ENCODE peak calls at places on chromosomes 13 and 19, in six cellular contexts. One of them, this sample, is unnamed.

GRCh38 chr19:18408053-18408476 is 10.6 kb upstream of the LRRC25 start:
- DNase-seq in brain microvascular endothelial cell: no peak
- DNase-seq in heart right ventricle: peak
- DNase-seq in aorta: no peak
- DNase-seq in astrocyte of the spinal cord: no peak
- DNase-seq in fibroblast of the aortic adventitia: no peak
- DNase-seq in this sample: no peak

GRCh38 chr13:98173431-98173921 is 3.6 kb downstream of the RNF113B start:
- DNase-seq in heart right ventricle: no peak
- DNase-seq in aorta: no peak
- DNase-seq in fibroblast of the aortic adventitia: peak
- DNase-seq in brain microvascular endothelial cell: peak
- DNase-seq in astrocyte of the spinal cord: peak
- DNase-seq in this sample: peak

GRCh38 chr13:30299746-30300145 is 7.6 kb downstream of the KATNAL1 start:
- DNase-seq in fibroblast of the aortic adventitia: peak
- DNase-seq in aorta: no peak
- DNase-seq in heart right ventricle: no peak
- DNase-seq in brain microvascular endothelial cell: no peak
- DNase-seq in astrocyte of the spinal cord: peak
- DNase-seq in this sample: no peak

GRCh38 chr13:39016087-39016486 is 21.8 kb downstream of the PROSER1 start:
- DNase-seq in fibroblast of the aortic adventitia: no peak
- DNase-seq in astrocyte of the spinal cord: no peak
- DNase-seq in aorta: no peak
- DNase-seq in brain microvascular endothelial cell: no peak
- DNase-seq in heart right ventricle: no peak
- DNase-seq in this sample: no peak

GRCh38 chr13:30752201-30752797 is 17.0 kb downstream of the ALOX5AP start:
- DNase-seq in fibroblast of the aortic adventitia: peak
- DNase-seq in brain microvascular endothelial cell: peak
- DNase-seq in heart right ventricle: peak
- DNase-seq in aorta: peak
- DNase-seq in astrocyte of the spinal cord: peak
- DNase-seq in this sample: peak

GRCh38 chr19:53621885-53622710 is 9.7 kb upstream of the DPRX start:
- DNase-seq in aorta: no peak
- DNase-seq in fibroblast of the aortic adventitia: no peak
- DNase-seq in heart right ventricle: no peak
- DNase-seq in astrocyte of the spinal cord: no peak
- DNase-seq in brain microvascular endothelial cell: no peak
- DNase-seq in this sample: peak

GRCh38 chr13:46817838-46818476 is 21.0 kb upstream of the ESD start:
- DNase-seq in aorta: no peak
- DNase-seq in fibroblast of the aortic adventitia: no peak
- DNase-seq in astrocyte of the spinal cord: no peak
- DNase-seq in heart right ventricle: no peak
- DNase-seq in brain microvascular endothelial cell: no peak
- DNase-seq in this sample: no peak

GRCh38 chr19:29172302-29172701 is 40.6 kb downstream of the UQCRFS1 start:
- DNase-seq in fibroblast of the aortic adventitia: no peak
- DNase-seq in brain microvascular endothelial cell: no peak
- DNase-seq in astrocyte of the spinal cord: no peak
- DNase-seq in aorta: no peak
- DNase-seq in heart right ventricle: no peak
- DNase-seq in this sample: no peak

DNA sequence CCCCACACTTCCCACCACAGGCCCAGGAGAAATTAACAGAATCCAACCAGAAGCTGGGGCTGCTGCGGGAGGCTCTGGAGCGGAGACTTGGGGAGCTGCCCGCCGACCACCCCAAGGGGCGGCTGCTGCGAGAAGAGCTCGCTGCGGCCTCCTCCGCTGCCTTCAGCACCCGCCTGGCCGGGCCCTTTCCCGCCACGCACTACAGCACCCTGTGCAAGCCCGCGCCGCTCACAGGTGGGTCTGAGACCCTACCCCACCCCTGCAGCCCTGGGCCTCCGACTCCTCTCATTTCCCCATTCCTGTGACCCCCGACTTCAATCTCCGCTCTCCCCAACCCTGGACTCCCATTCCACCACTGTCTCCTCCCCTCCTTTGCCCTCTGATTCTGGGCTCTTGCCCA is 17.8 kb downstream of the PKN1 start:
- DNase-seq in brain microvascular endothelial cell: no peak
- DNase-seq in astrocyte of the spinal cord: no peak
- DNase-seq in aorta: no peak
- DNase-seq in heart right ventricle: no peak
- DNase-seq in fibroblast of the aortic adventitia: no peak
- DNase-seq in this sample: no peak
- H3K4me3 ChIP-seq in brain microvascular endothelial cell: no peak
- H3K4me3 ChIP-seq in astrocyte of the spinal cord: no peak
- H3K4me3 ChIP-seq in aorta: no peak
- H3K4me3 ChIP-seq in heart right ventricle: no peak
- H3K4me3 ChIP-seq in fibroblast of the aortic adventitia: no peak
- H3K4me3 ChIP-seq in this sample: no peak

GRCh38 chr13:91349992-91350911 is 2.8 kb downstream of the MIR17HG start:
- DNase-seq in brain microvascular endothelial cell: no peak
- DNase-seq in aorta: no peak
- DNase-seq in astrocyte of the spinal cord: no peak
- DNase-seq in heart right ventricle: no peak
- DNase-seq in fibroblast of the aortic adventitia: no peak
- DNase-seq in this sample: no peak
- H3K4me3 ChIP-seq in brain microvascular endothelial cell: peak
- H3K4me3 ChIP-seq in aorta: no peak
- H3K4me3 ChIP-seq in astrocyte of the spinal cord: peak
- H3K4me3 ChIP-seq in heart right ventricle: no peak
- H3K4me3 ChIP-seq in fibroblast of the aortic adventitia: peak
- H3K4me3 ChIP-seq in this sample: peak

DNA sequence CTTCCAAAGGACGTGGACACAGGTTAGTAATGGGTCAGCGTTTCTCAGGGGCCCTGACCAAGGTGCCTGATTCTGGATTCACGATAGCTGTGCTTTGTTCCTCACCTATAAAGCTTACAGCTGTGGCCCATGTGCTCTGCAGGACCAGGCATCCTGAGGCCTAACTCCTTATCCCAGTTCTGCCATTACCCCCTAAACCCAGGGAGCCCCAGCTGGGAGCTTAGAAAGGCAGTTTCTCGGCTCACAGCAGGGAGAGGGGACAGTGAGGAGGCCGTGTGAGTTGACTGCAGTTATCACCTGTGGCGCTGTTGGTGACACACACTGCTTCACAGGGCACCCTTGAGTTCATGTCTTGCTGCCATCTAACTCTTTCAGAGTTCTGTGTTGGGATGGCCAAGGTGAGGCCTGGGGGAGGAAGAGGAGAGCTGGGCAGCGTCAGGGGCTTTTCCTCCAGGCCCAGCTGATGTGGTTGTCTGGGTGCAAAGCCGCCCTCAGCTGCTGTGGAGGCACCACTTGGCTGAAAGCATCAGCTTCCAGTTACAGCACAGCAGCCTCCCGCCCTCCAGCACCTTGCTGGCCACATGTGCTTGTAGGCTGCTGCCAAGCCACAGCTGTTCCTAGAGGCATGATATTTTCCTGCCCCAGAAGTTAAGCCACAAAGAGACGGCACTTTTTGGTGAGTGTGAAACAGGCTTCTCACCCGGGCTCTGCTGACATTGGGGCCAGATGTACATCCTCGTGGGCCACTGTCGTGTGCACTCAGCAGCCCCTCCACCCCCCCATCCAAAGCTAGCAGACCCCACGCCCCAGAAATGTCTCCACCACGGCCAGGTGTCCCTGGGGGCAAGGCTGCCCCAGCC is 99.6 kb upstream of the MCF2L start:
- DNase-seq in brain microvascular endothelial cell: no peak
- DNase-seq in fibroblast of the aortic adventitia: no peak
- DNase-seq in aorta: no peak
- DNase-seq in astrocyte of the spinal cord: no peak
- DNase-seq in heart right ventricle: no peak
- DNase-seq in this sample: no peak
- H3K4me3 ChIP-seq in brain microvascular endothelial cell: no peak
- H3K4me3 ChIP-seq in fibroblast of the aortic adventitia: no peak
- H3K4me3 ChIP-seq in aorta: no peak
- H3K4me3 ChIP-seq in astrocyte of the spinal cord: no peak
- H3K4me3 ChIP-seq in heart right ventricle: no peak
- H3K4me3 ChIP-seq in this sample: no peak

DNA sequence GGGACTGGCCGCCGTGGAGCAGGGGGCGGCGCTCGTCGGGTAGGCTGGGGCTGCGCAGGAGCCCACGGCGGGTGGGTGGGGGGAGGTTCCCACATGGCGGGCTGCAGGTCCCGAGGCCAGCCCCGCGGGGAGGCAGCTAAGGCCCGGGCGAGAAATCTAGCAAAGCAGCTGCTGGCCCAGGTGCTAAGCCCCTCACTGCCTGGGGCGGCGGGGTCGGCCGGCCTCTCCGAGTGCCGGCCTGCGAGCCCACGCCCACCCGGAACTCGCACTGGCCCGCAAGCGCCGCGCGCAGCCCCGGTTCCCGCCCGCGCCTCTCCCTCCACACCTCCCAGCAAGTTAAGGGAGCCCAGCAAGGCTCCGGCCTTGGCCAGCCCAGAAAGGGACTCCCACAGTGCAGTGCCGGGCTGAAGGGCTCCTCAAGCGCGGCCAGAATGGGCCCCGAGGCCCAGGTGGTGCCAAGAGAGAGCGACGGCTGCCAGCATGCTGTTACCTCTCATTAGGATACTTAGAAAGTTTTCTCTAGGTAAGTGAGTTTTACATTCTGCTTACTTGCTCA is 1463.5 kb upstream of the MIR17HG start:
- DNase-seq in fibroblast of the aortic adventitia: no peak
- DNase-seq in aorta: no peak
- DNase-seq in heart right ventricle: peak
- DNase-seq in brain microvascular endothelial cell: no peak
- DNase-seq in astrocyte of the spinal cord: no peak
- DNase-seq in this sample: no peak
- H3K4me3 ChIP-seq in fibroblast of the aortic adventitia: no peak
- H3K4me3 ChIP-seq in aorta: no peak
- H3K4me3 ChIP-seq in heart right ventricle: no peak
- H3K4me3 ChIP-seq in brain microvascular endothelial cell: no peak
- H3K4me3 ChIP-seq in astrocyte of the spinal cord: no peak
- H3K4me3 ChIP-seq in this sample: no peak

GRCh38 chr19:11359421-11359820 is 4.2 kb downstream of the PLPPR2 start:
- DNase-seq in aorta: no peak
- DNase-seq in astrocyte of the spinal cord: no peak
- DNase-seq in heart right ventricle: no peak
- DNase-seq in brain microvascular endothelial cell: no peak
- DNase-seq in fibroblast of the aortic adventitia: no peak
- DNase-seq in this sample: peak

GRCh38 chr19:11364296-11364904 is 9.2 kb downstream of the PLPPR2 start:
- DNase-seq in fibroblast of the aortic adventitia: no peak
- DNase-seq in brain microvascular endothelial cell: no peak
- DNase-seq in aorta: no peak
- DNase-seq in astrocyte of the spinal cord: no peak
- DNase-seq in heart right ventricle: no peak
- DNase-seq in this sample: no peak

GRCh38 chr19:11363881-11364280 is 8.6 kb downstream of the PLPPR2 start:
- DNase-seq in astrocyte of the spinal cord: no peak
- DNase-seq in aorta: no peak
- DNase-seq in fibroblast of the aortic adventitia: no peak
- DNase-seq in brain microvascular endothelial cell: no peak
- DNase-seq in heart right ventricle: no peak
- DNase-seq in this sample: no peak

GRCh38 chr19:11361037-11361770 is 6.0 kb downstream of the PLPPR2 start:
- DNase-seq in brain microvascular endothelial cell: no peak
- DNase-seq in aorta: no peak
- DNase-seq in astrocyte of the spinal cord: no peak
- DNase-seq in fibroblast of the aortic adventitia: no peak
- DNase-seq in heart right ventricle: peak
- DNase-seq in this sample: peak

GRCh38 chr19:11361771-11362731 is 6.8 kb downstream of the PLPPR2 start:
- DNase-seq in heart right ventricle: no peak
- DNase-seq in brain microvascular endothelial cell: no peak
- DNase-seq in aorta: no peak
- DNase-seq in fibroblast of the aortic adventitia: no peak
- DNase-seq in astrocyte of the spinal cord: no peak
- DNase-seq in this sample: no peak
- H3K4me3 ChIP-seq in heart right ventricle: no peak
- H3K4me3 ChIP-seq in brain microvascular endothelial cell: no peak
- H3K4me3 ChIP-seq in aorta: no peak
- H3K4me3 ChIP-seq in fibroblast of the aortic adventitia: no peak
- H3K4me3 ChIP-seq in astrocyte of the spinal cord: no peak
- H3K4me3 ChIP-seq in this sample: no peak

GRCh38 chr19:3188627-3189596 is 3.2 kb downstream of the NCLN start:
- DNase-seq in brain microvascular endothelial cell: no peak
- DNase-seq in heart right ventricle: no peak
- DNase-seq in astrocyte of the spinal cord: no peak
- DNase-seq in aorta: peak
- DNase-seq in fibroblast of the aortic adventitia: no peak
- DNase-seq in this sample: no peak

GRCh38 chr19:3186891-3187661 is 1.3 kb downstream of the NCLN start:
- DNase-seq in heart right ventricle: no peak
- DNase-seq in astrocyte of the spinal cord: no peak
- DNase-seq in brain microvascular endothelial cell: no peak
- DNase-seq in aorta: peak
- DNase-seq in fibroblast of the aortic adventitia: no peak
- DNase-seq in this sample: no peak

GRCh38 chr19:3186377-3186688 is 603 bp downstream of the NCLN start:
- DNase-seq in aorta: peak
- DNase-seq in astrocyte of the spinal cord: no peak
- DNase-seq in brain microvascular endothelial cell: no peak
- DNase-seq in fibroblast of the aortic adventitia: no peak
- DNase-seq in heart right ventricle: no peak
- DNase-seq in this sample: no peak

GRCh38 chr19:3189702-3190469 is 4.2 kb downstream of the NCLN start:
- DNase-seq in fibroblast of the aortic adventitia: no peak
- DNase-seq in astrocyte of the spinal cord: no peak
- DNase-seq in aorta: peak
- DNase-seq in brain microvascular endothelial cell: no peak
- DNase-seq in heart right ventricle: no peak
- DNase-seq in this sample: no peak

DNA sequence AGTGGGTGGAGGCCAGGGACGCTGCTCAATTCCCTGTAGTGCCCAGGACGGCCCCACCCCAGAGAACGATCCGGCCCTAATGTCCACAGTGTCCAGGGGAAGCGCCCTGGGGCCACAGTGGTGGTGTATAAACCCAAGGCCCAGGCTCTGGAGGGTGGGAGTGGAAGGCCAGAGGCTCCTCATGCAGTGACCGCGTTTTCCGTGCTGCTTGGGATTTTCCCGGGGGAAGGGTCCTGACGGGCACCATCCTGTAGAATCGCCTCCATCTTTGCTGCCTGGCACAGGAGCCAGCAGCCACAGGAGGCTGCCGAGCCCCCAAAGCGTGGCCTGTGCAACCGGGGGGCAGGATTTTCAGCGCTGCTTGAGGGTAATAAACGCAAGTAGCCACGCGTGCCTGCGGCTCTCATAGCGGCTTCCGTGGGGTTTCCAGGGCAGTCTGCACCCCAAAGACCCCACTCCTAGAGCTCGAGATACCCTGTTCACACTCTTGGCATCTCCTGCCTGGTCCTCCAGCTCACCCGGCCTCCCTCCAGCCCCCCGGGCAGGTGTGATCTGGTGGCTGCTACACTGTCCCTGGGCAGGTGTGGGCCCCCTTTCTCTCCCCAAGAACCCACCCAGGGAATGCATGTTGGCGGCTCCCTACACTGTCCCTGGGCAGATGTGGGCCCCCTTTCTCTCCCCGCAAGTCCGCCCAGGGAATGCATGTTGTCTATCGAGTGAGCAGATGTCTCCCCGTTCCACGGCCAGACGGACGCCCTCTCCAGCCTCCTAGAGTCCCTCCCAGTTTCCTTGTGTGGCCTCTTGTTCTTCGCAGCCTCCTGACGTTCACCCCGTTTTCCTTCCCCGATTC is 2.2 kb downstream of the NCLN start:
- DNase-seq in astrocyte of the spinal cord: no peak
- DNase-seq in fibroblast of the aortic adventitia: no peak
- DNase-seq in brain microvascular endothelial cell: no peak
- DNase-seq in heart right ventricle: no peak
- DNase-seq in aorta: peak
- DNase-seq in this sample: no peak
- H3K4me3 ChIP-seq in astrocyte of the spinal cord: no peak
- H3K4me3 ChIP-seq in fibroblast of the aortic adventitia: peak
- H3K4me3 ChIP-seq in brain microvascular endothelial cell: no peak
- H3K4me3 ChIP-seq in heart right ventricle: peak
- H3K4me3 ChIP-seq in aorta: no peak
- H3K4me3 ChIP-seq in this sample: no peak

GRCh38 chr13:111211789-111212516 is 96.8 kb downstream of the ARHGEF7 start:
- DNase-seq in aorta: no peak
- DNase-seq in fibroblast of the aortic adventitia: peak
- DNase-seq in brain microvascular endothelial cell: peak
- DNase-seq in astrocyte of the spinal cord: peak
- DNase-seq in heart right ventricle: no peak
- DNase-seq in this sample: no peak
- H3K4me3 ChIP-seq in aorta: no peak
- H3K4me3 ChIP-seq in fibroblast of the aortic adventitia: no peak
- H3K4me3 ChIP-seq in brain microvascular endothelial cell: no peak
- H3K4me3 ChIP-seq in astrocyte of the spinal cord: no peak
- H3K4me3 ChIP-seq in heart right ventricle: no peak
- H3K4me3 ChIP-seq in this sample: no peak